ENCODE peak calls at places on chromosome 7, in four cellular contexts. Y is HepG2, D is H1, P is K562. W is an unnamed sample.

GRCh38 chr7:39683216-39683845 is 60.0 kb downstream of the RALA start:
- DNase-seq in Y (no peak), D (no peak), P (no peak), W (no peak)

GRCh38 chr7:40471891-40472290 is 337.1 kb downstream of the SUGCT start:
- DNase-seq in Y (no peak), D (no peak), P (no peak), W (no peak)

GRCh38 chr7:123393623-123394022 is 140.8 kb downstream of the IQUB start:
- DNase-seq in Y (no peak), D (no peak), P (no peak), W (no peak)

GRCh38 chr7:90262438-90262837 is 17.5 kb downstream of the CFAP69 start:
- DNase-seq in Y (no peak), D (no peak), P (peak), W (peak)

GRCh38 chr7:17038783-17039170 is 157.0 kb upstream of the AGR3 start:
- DNase-seq in Y (no peak), D (no peak), P (no peak), W (no peak)

GRCh38 chr7:87216701-87217508 is 2.6 kb downstream of the TMEM243 start:
- DNase-seq in Y (no peak), D (no peak), P (no peak), W (no peak)

GRCh38 chr7:96952974-96953391 is 52.4 kb upstream of the DLX6 start:
- DNase-seq in Y (no peak), D (no peak), P (no peak), W (no peak)

GRCh38 chr7:30348083-30348560 is 63.7 kb downstream of the ZNRF2 start:
- DNase-seq in Y (peak), D (no peak), P (peak), W (peak)

GRCh38 chr7:30434140-30434799 is 44.3 kb downstream of the NOD1 start:
- DNase-seq in Y (no peak), D (no peak), P (no peak), W (no peak)

GRCh38 chr7:55230014-55230413 is 135.1 kb upstream of the LANCL2 start:
- DNase-seq in Y (no peak), D (no peak), P (no peak), W (no peak)

GRCh38 chr7:134804351-134804750 is 24.9 kb downstream of the CALD1 start:
- DNase-seq in Y (no peak), D (no peak), P (no peak), W (no peak)

GRCh38 chr7:113410791-113411190 is 292.4 kb upstream of the SMIM30 start:
- DNase-seq in Y (no peak), D (no peak), P (no peak), W (no peak)

GRCh38 chr7:142412551-142413193 is 154.8 kb upstream of the PRSS58 start:
- DNase-seq in Y (peak), D (peak), P (peak), W (peak)

GRCh38 chr7:30894866-30895408 is 16.7 kb upstream of the AQP1 start:
- DNase-seq in Y (no peak), D (no peak), P (no peak), W (no peak)

GRCh38 chr7:24341677-24342076 is 57.7 kb downstream of the NPY start:
- DNase-seq in Y (no peak), D (no peak), P (no peak), W (no peak)

GRCh38 chr7:129665013-129665401 is 53.5 kb downstream of the NRF1 start:
- DNase-seq in Y (no peak), D (peak), P (no peak), W (peak)

GRCh38 chr7:4604456-4604940 is 77.6 kb upstream of the FOXK1 start:
- DNase-seq in Y (no peak), D (no peak), P (no peak), W (no peak)

GRCh38 chr7:140922741-140923345 is 1.9 kb downstream of the BRAF start:
- DNase-seq in Y (no peak), D (no peak), P (no peak), W (no peak)

GRCh38 chr7:70775570-70776156 is 356.3 kb upstream of the GALNT17 start:
- DNase-seq in Y (no peak), D (no peak), P (no peak), W (no peak)

GRCh38 chr7:2016761-2017482 is 215.8 kb downstream of the MAD1L1 start:
- DNase-seq in Y (no peak), D (no peak), P (no peak), W (no peak)

GRCh38 chr7:92576296-92576695 is 13.9 kb downstream of the FAM133B start:
- DNase-seq in Y (no peak), D (no peak), P (no peak), W (no peak)

GRCh38 chr7:81158189-81158588 is 239.3 kb upstream of the SEMA3C start:
- DNase-seq in Y (no peak), D (no peak), P (no peak), W (no peak)

GRCh38 chr7:97731736-97732370 is at the start of gene TAC1:
- DNase-seq in Y (no peak), D (no peak), P (no peak), W (no peak)

GRCh38 chr7:94396044-94396443 is 1.3 kb downstream of the COL1A2 start:
- DNase-seq in Y (no peak), D (no peak), P (peak), W (no peak)

GRCh38 chr7:152706465-152706864 is 30.5 kb upstream of the XRCC2 start:
- DNase-seq in Y (no peak), D (no peak), P (no peak), W (no peak)

GRCh38 chr7:29449569-29450260 is 113.9 kb upstream of the PRR15 start:
- DNase-seq in Y (peak), D (no peak), P (no peak), W (no peak)

GRCh38 chr7:7920481-7920880 is 48.1 kb upstream of the GLCCI1 start:
- DNase-seq in Y (no peak), D (no peak), P (no peak), W (no peak)

GRCh38 chr7:16504019-16504418 is 22.6 kb upstream of the LRRC72 start:
- DNase-seq in Y (no peak), D (no peak), P (no peak), W (no peak)

GRCh38 chr7:139915864-139916716 is 87.0 kb downstream of the TBXAS1 start:
- DNase-seq in Y (no peak), D (no peak), P (peak), W (peak)

GRCh38 chr7:134834689-134835462 is 55.4 kb downstream of the CALD1 start:
- DNase-seq in Y (peak), D (no peak), P (no peak), W (no peak)

GRCh38 chr7:140229591-140230516 is 53.1 kb upstream of the KDM7A start:
- DNase-seq in Y (peak), D (no peak), P (no peak), W (no peak)

GRCh38 chr7:46089281-46089680 is 168.2 kb upstream of the IGFBP3 start:
- DNase-seq in Y (no peak), D (no peak), P (no peak), W (no peak)

GRCh38 chr7:129855234-129855673 is 97.5 kb downstream of the UBE2H start:
- DNase-seq in Y (no peak), D (no peak), P (no peak), W (no peak)

GRCh38 chr7:76303057-76303828 is 770 bp downstream of the HSPB1 start:
- DNase-seq in Y (peak), D (peak), P (peak), W (peak)

GRCh38 chr7:138885383-138886147 is 87.6 kb upstream of the ATP6V0A4 start:
- DNase-seq in Y (no peak), D (no peak), P (peak), W (no peak)
- TF ChIP-seq FOSL1 in Y (no peak), D (no peak), P (no peak), W (no peak)

GRCh38 chr7:156668130-156668741 is 27.7 kb downstream of the RNF32 start:
- DNase-seq in Y (peak), D (no peak), P (no peak), W (no peak)

GRCh38 chr7:156666368-156667109 is 26.0 kb downstream of the RNF32 start:
- DNase-seq in Y (peak), D (no peak), P (no peak), W (no peak)

GRCh38 chr7:156665101-156665500 is 24.5 kb downstream of the RNF32 start:
- DNase-seq in Y (peak), D (no peak), P (no peak), W (no peak)

GRCh38 chr7:156667110-156667436 is 26.5 kb downstream of the RNF32 start:
- DNase-seq in Y (peak), D (no peak), P (no peak), W (no peak)

DNA sequence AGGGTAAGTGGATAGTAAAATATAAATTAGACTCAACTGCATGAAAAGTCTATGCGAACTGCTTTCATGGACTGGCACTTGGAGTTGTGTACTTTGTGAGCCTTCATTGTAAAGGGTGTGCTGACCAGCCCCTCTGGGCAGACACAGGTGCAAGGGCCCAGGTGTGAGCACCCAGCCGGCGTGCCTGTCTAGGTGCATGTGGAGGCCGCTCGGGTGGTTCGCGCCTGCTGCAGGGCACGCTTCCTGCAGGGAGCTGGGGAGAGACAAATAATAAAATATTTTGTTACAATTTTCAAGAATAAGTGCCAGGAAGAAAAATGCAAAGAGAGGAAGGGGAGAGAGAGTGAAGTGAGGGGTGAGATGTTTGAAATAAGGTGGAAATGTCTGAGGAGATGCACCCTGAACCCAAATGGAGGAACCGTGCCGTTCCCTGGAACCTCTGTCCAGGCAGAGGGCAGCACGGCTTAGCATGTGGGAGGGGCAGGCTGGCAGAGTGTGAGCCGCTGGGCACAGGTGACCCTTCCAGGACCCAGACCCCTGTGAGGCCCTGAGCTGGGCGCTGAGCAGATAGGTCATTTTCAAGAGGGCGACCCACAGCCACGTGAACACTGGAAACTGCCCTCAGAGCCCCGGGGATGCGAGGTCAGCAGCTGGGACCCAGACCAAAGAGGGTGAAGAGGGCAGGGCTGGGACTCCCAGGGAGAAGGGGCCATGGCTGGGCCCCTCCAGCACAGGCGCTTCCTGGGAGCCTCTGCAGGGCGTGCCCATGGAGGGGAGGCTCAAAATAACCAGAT is 28.7 kb downstream of the RNF32 start:
- DNase-seq in Y (no peak), D (no peak), P (no peak), W (no peak)
- TF ChIP-seq RAD21 in Y (no peak), D (no peak), P (no peak), W (no peak)

DNA sequence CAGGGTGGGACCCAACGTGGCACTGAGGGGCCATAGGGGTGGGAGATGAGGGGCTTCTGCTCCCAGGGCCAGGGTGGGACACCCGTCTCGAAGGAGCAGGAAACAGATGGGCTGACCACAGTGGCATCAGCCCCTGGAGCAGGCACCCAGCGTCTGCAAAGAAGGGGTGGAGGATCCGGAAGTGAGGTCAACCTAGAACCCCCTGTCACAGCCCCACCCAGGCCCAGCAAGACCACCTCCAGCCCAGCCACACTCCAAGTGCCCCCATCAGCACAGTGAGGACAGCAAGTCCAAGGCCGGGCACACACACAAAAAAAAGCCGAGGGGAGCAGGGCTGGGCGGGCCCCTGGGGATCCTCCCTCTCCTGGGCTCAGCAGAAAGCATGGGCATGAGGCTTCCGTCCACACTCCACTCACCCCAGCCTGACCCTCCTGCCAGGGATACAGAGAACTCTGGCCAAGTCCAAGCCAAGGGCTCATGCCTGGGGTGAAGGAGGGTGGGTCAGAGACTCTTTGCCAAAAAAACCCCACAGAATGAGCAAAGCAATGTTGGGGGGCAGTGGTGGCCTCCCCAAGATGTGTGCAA is 111.0 kb downstream of the FOXL3 start:
- DNase-seq in Y (no peak), D (no peak), P (no peak), W (no peak)
- TF ChIP-seq FOSL1 in Y (no peak), D (no peak), P (no peak), W (no peak)

DNA sequence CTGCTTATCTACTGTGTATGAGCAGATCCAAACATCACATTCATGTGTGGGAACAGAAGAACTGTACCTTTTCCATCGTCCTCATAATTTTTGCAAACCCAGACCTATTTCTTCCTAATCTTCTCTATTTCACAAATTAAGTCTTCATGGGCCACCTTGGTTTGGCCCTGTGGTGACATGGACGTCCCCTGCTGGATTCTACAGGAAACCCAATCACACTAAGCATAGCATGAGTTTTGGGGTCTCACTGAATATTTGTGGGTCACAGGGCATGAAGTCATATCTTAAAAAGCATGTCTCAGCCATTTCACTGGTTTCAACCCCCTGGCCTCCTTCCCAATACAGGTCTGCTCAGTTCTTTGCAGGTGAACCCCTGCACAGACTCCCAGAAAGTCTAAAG is 35.8 kb upstream of the CDCA7L start:
- DNase-seq in Y (no peak), D (no peak), P (no peak), W (no peak)
- TF ChIP-seq RAD21 in Y (no peak), D (no peak), P (no peak), W (no peak)

DNA sequence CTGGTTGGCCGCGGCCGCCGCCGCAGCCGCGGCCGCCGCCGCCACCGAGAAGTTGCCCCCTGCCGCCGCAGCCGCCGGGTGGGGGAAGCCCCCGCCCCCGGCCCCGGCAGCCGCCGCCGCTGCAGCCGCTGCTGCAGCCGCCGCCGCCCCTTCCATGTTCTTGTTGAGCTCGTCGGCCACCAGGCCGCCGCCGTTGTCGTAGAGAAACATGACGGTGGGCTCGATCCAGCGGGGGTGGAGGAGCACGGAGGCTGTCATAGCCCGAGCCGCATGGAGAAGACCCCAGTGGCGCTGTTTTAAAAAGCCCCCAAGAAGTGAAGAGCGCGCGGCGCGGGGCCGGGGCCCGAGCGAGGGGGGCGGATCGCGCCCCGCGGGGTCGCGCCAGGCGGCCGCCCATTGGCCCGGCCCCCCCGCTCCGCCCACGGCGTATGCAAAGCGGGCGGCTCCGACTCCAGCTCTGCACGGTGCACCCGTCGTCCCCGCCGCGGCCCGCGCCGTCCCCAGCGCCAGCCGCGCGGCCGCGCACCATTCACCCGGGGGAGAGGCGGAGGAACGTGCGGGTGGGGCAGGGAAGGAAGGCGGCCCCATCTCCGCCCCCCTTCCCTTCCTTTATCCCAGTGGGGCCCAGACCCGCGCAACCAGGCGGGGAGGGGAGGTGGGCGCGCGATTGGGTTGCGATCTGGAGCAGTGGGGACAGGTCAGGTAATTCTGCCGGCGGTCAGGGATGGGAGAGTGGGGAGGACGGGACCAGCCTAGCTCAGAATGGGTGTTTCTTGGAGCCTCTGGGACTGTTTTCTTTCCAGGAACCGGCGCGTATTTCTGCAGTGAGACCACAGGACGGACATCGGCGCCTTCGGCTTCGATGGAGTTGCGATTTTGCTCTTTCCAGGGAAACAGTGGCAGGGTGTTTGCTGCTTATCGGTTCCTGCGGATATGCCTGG is at the start of gene HOXA13:
- DNase-seq in Y (no peak), D (no peak), P (peak), W (peak)
- TF ChIP-seq FOSL1 in Y (no peak), D (no peak), P (no peak), W (no peak)

GRCh38 chr7:116496653-116497052 is 2.9 kb upstream of the CAV2 start:
- DNase-seq in Y (no peak), D (no peak), P (no peak), W (no peak)

GRCh38 chr7:116501425-116502167 is 2.1 kb downstream of the CAV2 start:
- DNase-seq in Y (no peak), D (no peak), P (peak), W (no peak)

GRCh38 chr7:116497708-116498107 is 1.8 kb upstream of the CAV2 start:
- DNase-seq in Y (no peak), D (no peak), P (no peak), W (no peak)

GRCh38 chr7:116500071-116500853 is 724 bp downstream of the CAV2 start:
- DNase-seq in Y (no peak), D (no peak), P (no peak), W (no peak)

GRCh38 chr7:116499168-116500070 is at the start of gene CAV2:
- DNase-seq in Y (no peak), D (no peak), P (peak), W (peak)
- TF ChIP-seq RAD21 in Y (no peak), D (no peak), P (no peak), W (peak)

W was measured in HCT116.